ENCODE peak calls at places on chromosome 6, in seven cellular contexts. C is A549, R is HCT116, U is stomach, F is breast epithelium, M is tibial nerve, L is suprapubic skin. Q is an unnamed sample.

GRCh38 chr6:134826889-134827737 is 122.8 kb downstream of the ALDH8A1 start:
- DNase-seq in L (peak; percentile 93), F (peak; percentile 62), R (no peak), M (peak; percentile 53), U (peak; percentile 28), C (no peak), Q (peak; percentile 15)

GRCh38 chr6:27861276-27861840 is 50.8 kb downstream of the OR2B2 start:
- DNase-seq in L (no peak), F (no peak), U (no peak), R (no peak), C (no peak), M (no peak), Q (no peak)

GRCh38 chr6:130018830-130019795 is 732 bp downstream of the L3MBTL3 start:
- DNase-seq in L (peak; percentile 66), R (no peak), U (peak; percentile 49), F (no peak), C (peak; percentile 26), M (no peak), Q (no peak)

GRCh38 chr6:116217069-116217468 is 36.8 kb downstream of the TSPYL4 start:
- DNase-seq in F (no peak), C (peak; percentile 22), M (no peak), L (no peak), R (peak; percentile 24), U (no peak), Q (no peak)

GRCh38 chr6:144710207-144710606 is 425.1 kb downstream of the UTRN start:
- DNase-seq in R (no peak), L (no peak), C (peak; percentile 5), U (no peak), M (no peak), F (no peak), Q (peak; percentile 6)

GRCh38 chr6:135233676-135234491 is 52.8 kb downstream of the MYB start:
- DNase-seq in U (no peak), F (no peak), L (no peak), R (no peak), M (no peak), C (no peak), Q (no peak)

GRCh38 chr6:6688951-6689350 is 100.4 kb downstream of the LY86 start:
- DNase-seq in L (no peak), R (no peak), F (no peak), U (no peak), M (no peak), C (no peak), Q (no peak)

GRCh38 chr6:137761487-137761886 is 105.6 kb upstream of the TNFAIP3 start:
- DNase-seq in R (no peak), C (no peak), U (no peak), F (no peak), M (no peak), L (no peak), Q (no peak)

GRCh38 chr6:157840776-157841175 is 17.7 kb downstream of the SNX9 start:
- DNase-seq in F (no peak), L (no peak), U (no peak), C (peak; percentile 10), R (no peak), M (no peak), Q (no peak)

GRCh38 chr6:40889137-40889832 is 149.7 kb downstream of the UNC5CL start:
- DNase-seq in U (no peak), R (no peak), C (no peak), M (no peak), L (no peak), F (no peak), Q (no peak)

GRCh38 chr6:105810105-105810921 is 275.8 kb upstream of the PRDM1 start:
- DNase-seq in U (no peak), M (no peak), L (peak; percentile 71), F (no peak), R (peak; percentile 35), C (peak; percentile 79), Q (peak; percentile 36)

GRCh38 chr6:156418253-156418652 is 358.9 kb upstream of the ARID1B start:
- DNase-seq in M (no peak), R (no peak), U (no peak), L (no peak), C (no peak), F (no peak), Q (no peak)

GRCh38 chr6:147540075-147540474 is 31.6 kb downstream of the SAMD5 start:
- DNase-seq in R (no peak), U (no peak), F (no peak), M (no peak), C (no peak), L (no peak), Q (no peak)

GRCh38 chr6:159862103-159862502 is 28.7 kb upstream of the MAS1 start:
- DNase-seq in R (no peak), U (no peak), C (no peak), M (no peak), F (no peak), L (no peak), Q (no peak)

GRCh38 chr6:148345176-148345575 is 2.5 kb downstream of the SASH1 start:
- DNase-seq in U (no peak), L (no peak), F (no peak), M (no peak), R (no peak), C (peak; percentile 26), Q (no peak)

GRCh38 chr6:42017021-42017643 is 33.2 kb upstream of the TAF8 start:
- DNase-seq in L (no peak), C (no peak), M (no peak), F (no peak), R (no peak), U (no peak), Q (peak; percentile 71)

GRCh38 chr6:9347608-9348007 is 912.3 kb upstream of the SLC35B3 start:
- DNase-seq in R (no peak), U (no peak), C (no peak), M (no peak), F (no peak), L (no peak), Q (no peak)

GRCh38 chr6:148972481-148972880 is 225.7 kb downstream of the UST start:
- DNase-seq in L (no peak), C (peak; percentile 10), M (no peak), F (peak; percentile 56), U (peak; percentile 51), R (peak; percentile 46), Q (no peak)

GRCh38 chr6:4342407-4343137 is 207.2 kb upstream of the ECI2 start:
- DNase-seq in U (no peak), C (no peak), L (no peak), F (no peak), M (no peak), R (no peak), Q (no peak)

GRCh38 chr6:31778193-31778592 is 1.1 kb upstream of the VWA7 start:
- DNase-seq in F (no peak), U (no peak), M (no peak), C (no peak), R (no peak), L (no peak), Q (no peak)

DNA sequence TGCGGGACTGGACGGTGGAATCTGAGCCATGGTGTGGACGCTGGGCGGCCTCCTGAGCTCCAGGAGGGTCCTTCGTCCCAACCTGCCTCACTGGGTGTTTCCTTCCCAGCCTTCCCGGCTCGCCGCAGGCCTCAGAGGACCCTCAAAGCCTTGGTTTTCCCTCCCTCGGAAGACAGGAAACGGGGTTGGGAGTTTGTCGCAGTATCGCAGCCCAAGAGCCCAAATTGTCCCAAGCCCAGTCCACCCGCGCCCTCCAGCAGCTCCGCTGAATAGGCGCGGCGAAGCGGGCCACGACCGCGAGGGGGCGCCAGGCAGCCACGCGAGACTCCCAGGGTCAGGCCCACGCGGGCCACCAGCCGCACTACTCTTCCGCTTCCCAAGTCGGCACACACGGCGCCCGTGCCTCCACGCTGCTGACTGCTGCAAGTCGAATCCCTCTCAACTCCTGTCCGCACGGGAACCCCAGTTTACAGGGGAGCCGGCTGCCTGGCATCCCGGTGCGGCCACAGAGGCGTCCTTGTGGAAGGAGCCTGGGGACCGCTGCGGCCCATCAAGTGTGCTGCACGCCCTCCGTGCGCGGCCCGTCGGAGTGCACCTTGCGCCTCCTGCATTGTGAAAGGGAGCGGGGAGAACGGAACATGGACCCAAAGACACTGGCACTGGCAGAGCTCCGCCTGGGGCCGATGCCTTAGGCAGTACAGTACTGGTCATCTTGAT is 40.4 kb upstream of the HMGA1 start:
- DNase-seq in L (peak; percentile 90), U (peak; percentile 90), R (peak; percentile 26), M (peak; percentile 78), F (peak; percentile 85), C (peak; percentile 57), Q (peak; percentile 79)
- TF ChIP-seq POLR2A in L (no peak), U (no peak), R (peak; percentile 32), M (no peak), F (no peak), C (no peak), Q (no peak)

GRCh38 chr6:168999392-168999791 is 254.3 kb downstream of the THBS2 start:
- DNase-seq in F (no peak), M (no peak), C (no peak), L (no peak), U (no peak), R (no peak), Q (peak; percentile 34)

GRCh38 chr6:168992696-168993185 is 260.9 kb downstream of the THBS2 start:
- DNase-seq in C (no peak), L (no peak), F (no peak), M (no peak), U (no peak), R (no peak), Q (no peak)

GRCh38 chr6:168996106-168996505 is 257.5 kb downstream of the THBS2 start:
- DNase-seq in F (no peak), L (no peak), M (no peak), U (no peak), R (no peak), C (no peak), Q (no peak)

GRCh38 chr6:168994966-168995365 is 258.7 kb downstream of the THBS2 start:
- DNase-seq in C (no peak), R (no peak), U (no peak), M (no peak), L (no peak), F (no peak), Q (no peak)

GRCh38 chr6:168995526-168996100 is 258.0 kb downstream of the THBS2 start:
- DNase-seq in C (no peak), M (no peak), R (no peak), U (no peak), L (no peak), F (no peak), Q (no peak)
- TF ChIP-seq POLR2A in C (no peak), M (no peak), R (no peak), U (no peak), L (no peak), F (no peak), Q (no peak)

DNA sequence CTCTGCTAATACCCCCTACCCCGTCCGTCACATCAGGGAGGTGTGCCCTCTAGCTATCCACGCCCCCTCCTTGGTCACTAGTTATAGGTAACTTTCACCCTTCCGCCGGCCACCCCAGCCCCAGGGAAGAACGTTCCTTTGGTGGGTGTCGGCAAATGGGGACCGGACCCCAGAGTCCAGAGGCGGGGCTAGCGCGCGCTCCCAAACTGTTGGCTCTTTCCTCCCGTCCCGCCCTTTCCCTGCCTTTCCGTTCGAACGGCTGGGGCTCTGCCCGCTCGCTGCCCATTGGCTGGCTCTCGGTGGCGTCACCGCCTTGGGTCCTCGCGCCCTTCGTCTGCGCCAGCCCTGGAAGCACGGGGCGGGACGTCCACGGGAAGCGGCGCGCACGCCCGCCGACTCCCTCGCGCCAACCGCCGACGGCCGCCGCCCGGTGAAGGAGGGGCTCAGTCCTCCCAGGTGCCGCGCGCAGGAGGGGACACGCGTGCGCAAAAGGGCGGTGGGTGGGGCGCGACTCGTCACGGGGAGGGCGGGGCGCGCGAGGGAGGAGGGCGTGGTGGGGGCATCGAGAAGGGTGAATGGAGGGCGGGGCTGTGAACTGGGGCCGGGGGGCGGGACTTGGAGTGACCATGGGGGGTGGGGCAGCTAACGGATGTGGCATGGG is 634 bp upstream of the PHF1 start:
- DNase-seq in C (peak; percentile 97), R (peak; percentile 95), L (peak; percentile 98), M (peak; percentile 91), F (peak; percentile 98), U (peak; percentile 98), Q (peak; percentile 93)
- TF ChIP-seq POLR2A in C (peak; percentile 24), R (no peak), L (no peak), M (peak; percentile 88), F (peak; percentile 33), U (no peak), Q (peak; percentile 40)

GRCh38 chr6:132818404-132819359 is 4.3 kb downstream of the RPS12 start:
- DNase-seq in M (no peak), F (no peak), U (no peak), L (no peak), C (no peak), R (no peak), Q (no peak)
- TF ChIP-seq POLR2A in M (no peak), F (no peak), U (no peak), L (no peak), C (no peak), R (no peak), Q (no peak)